ENCODE peak calls at places on chromosomes 12 and 14, in four cellular contexts. I, U, B and Y are unnamed samples.

GRCh38 chr14:32417956-32418552 is 89.0 kb downstream of the AKAP6 start:
- DNase-seq in U (no peak), B (no peak), I (no peak), Y (no peak)

GRCh38 chr14:20652996-20653975 is 11.8 kb upstream of the OR6S1 start:
- DNase-seq in B (peak; percentile 51), I (no peak), U (peak; percentile 39), Y (no peak)

GRCh38 chr12:26226119-26226518 is 30.7 kb downstream of the SSPN start:
- DNase-seq in B (no peak), I (no peak), U (no peak), Y (no peak)

GRCh38 chr12:42483534-42483857 is 106.0 kb downstream of the PRICKLE1 start:
- DNase-seq in U (peak; percentile 40), B (peak; percentile 34), I (no peak), Y (no peak)

GRCh38 chr14:39006721-39007410 is 96.2 kb downstream of the SEC23A start:
- DNase-seq in I (no peak), U (no peak), B (no peak), Y (no peak)

GRCh38 chr12:83462419-83462818 is 775.7 kb downstream of the TMTC2 start:
- DNase-seq in B (no peak), I (no peak), U (no peak), Y (no peak)

GRCh38 chr12:122790393-122791075 is 16.2 kb downstream of the CCDC62 start:
- DNase-seq in B (no peak), I (no peak), U (no peak), Y (no peak)

GRCh38 chr14:85566603-85567002 is 36.7 kb downstream of the FLRT2 start:
- DNase-seq in I (no peak), B (no peak), U (no peak), Y (no peak)

GRCh38 chr12:6452245-6452731 is 446 bp downstream of the TAPBPL start:
- DNase-seq in B (no peak), U (no peak), I (no peak), Y (no peak)

GRCh38 chr12:122182887-122183587 is at the start of gene LRRC43:
- DNase-seq in B (peak; percentile 40), I (no peak), U (peak; percentile 43), Y (no peak)

GRCh38 chr12:3556716-3557115 is 65.7 kb downstream of the PRMT8 start:
- DNase-seq in U (no peak), I (no peak), B (no peak), Y (no peak)

GRCh38 chr14:23727566-23728335 is 91.6 kb downstream of the DHRS2 start:
- DNase-seq in B (no peak), U (no peak), I (no peak), Y (no peak)

GRCh38 chr12:41486718-41487117 is 298.6 kb downstream of the PDZRN4 start:
- DNase-seq in B (no peak), U (no peak), I (no peak), Y (no peak)

GRCh38 chr14:104889374-104889755 is 24.3 kb downstream of the CEP170B start:
- DNase-seq in I (no peak), U (no peak), B (no peak), Y (peak; percentile 1)

GRCh38 chr12:124039276-124039675 is 66.3 kb downstream of the ZNF664 start:
- DNase-seq in U (no peak), B (no peak), I (no peak), Y (no peak)

GRCh38 chr12:121288941-121289340 is 7.6 kb downstream of the CAMKK2 start:
- DNase-seq in B (no peak), U (no peak), I (no peak), Y (no peak)

GRCh38 chr14:51239813-51240803 is at the start of gene TMX1:
- DNase-seq in B (peak; percentile 87), U (peak; percentile 86), I (peak; percentile 82), Y (peak; percentile 77)

GRCh38 chr14:95609398-95609990 is 74.6 kb downstream of the GLRX5 start:
- DNase-seq in B (no peak), U (no peak), I (no peak), Y (no peak)

GRCh38 chr12:75908961-75909699 is 122.4 kb downstream of the PHLDA1 start:
- DNase-seq in B (no peak), I (no peak), U (no peak), Y (no peak)

GRCh38 chr12:52442600-52443061 is 8.5 kb upstream of the KRT75 start:
- DNase-seq in B (no peak), I (no peak), U (no peak), Y (no peak)

GRCh38 chr12:49253033-49253623 is 11.8 kb upstream of the TUBA1C start:
- DNase-seq in I (no peak), U (no peak), B (no peak), Y (no peak)

GRCh38 chr12:123120452-123121166 is 30.3 kb downstream of the PITPNM2 start:
- DNase-seq in U (peak; percentile 39), B (no peak), I (no peak), Y (no peak)

GRCh38 chr14:91873476-91874265 is 6.3 kb upstream of the TC2N start:
- DNase-seq in I (peak; percentile 69), U (peak; percentile 71), B (peak; percentile 64), Y (peak; percentile 73)

GRCh38 chr12:58633479-58633878 is 286.8 kb downstream of the LRIG3 start:
- DNase-seq in I (no peak), U (no peak), B (no peak), Y (no peak)

GRCh38 chr14:32217301-32217700 is 14.2 kb upstream of the RNU6-8 start:
- DNase-seq in B (no peak), I (no peak), U (no peak), Y (no peak)

GRCh38 chr12:130440411-130441080 is 102.9 kb downstream of the PIWIL1 start:
- DNase-seq in I (no peak), B (no peak), U (no peak), Y (no peak)